ENCODE peak calls at places on chromosomes 6 and 20, in four cellular contexts. S, U, J and R are unnamed samples.

GRCh38 chr6:134287863-134288537 is 29.9 kb downstream of the SGK1 start:
- DNase-seq in S (no peak), U (peak; percentile 42), J (no peak), R (no peak)

GRCh38 chr6:17473554-17473953 is 80.2 kb downstream of the CAP2 start:
- DNase-seq in S (no peak), U (no peak), J (no peak), R (no peak)

GRCh38 chr20:4973330-4974097 is 27.8 kb downstream of the SLC23A2 start:
- DNase-seq in S (no peak), U (peak; percentile 85), J (no peak), R (no peak)

GRCh38 chr20:40849456-40849855 is 160.4 kb upstream of the MAFB start:
- DNase-seq in S (no peak), U (no peak), J (no peak), R (no peak)

GRCh38 chr6:167509853-167510220 is 185.0 kb downstream of the TTLL2 start:
- DNase-seq in S (no peak), U (no peak), J (no peak), R (no peak)

GRCh38 chr6:135438907-135439535 is 58.5 kb downstream of the AHI1 start:
- DNase-seq in S (no peak), U (peak; percentile 17), J (peak; percentile 39), R (no peak)

GRCh38 chr20:35120012-35120701 is 27.0 kb downstream of the EDEM2 start:
- DNase-seq in S (no peak), U (no peak), J (peak; percentile 67), R (no peak)

GRCh38 chr6:125904871-125905270 is 51.7 kb upstream of the HINT3 start:
- DNase-seq in S (no peak), U (peak; percentile 50), J (no peak), R (no peak)

GRCh38 chr6:160430203-160430602 is 82.0 kb downstream of the SLC22A3 start:
- DNase-seq in S (no peak), U (no peak), J (no peak), R (no peak)

GRCh38 chr6:47741807-47742206 is 40.0 kb upstream of the OPN5 start:
- DNase-seq in S (peak; percentile 12), U (no peak), J (no peak), R (no peak)

GRCh38 chr20:56527521-56527920 is 3.0 kb downstream of the FAM209A start:
- DNase-seq in S (no peak), U (no peak), J (no peak), R (no peak)

GRCh38 chr20:9613871-9614270 is 99.5 kb downstream of the LAMP5 start:
- DNase-seq in S (no peak), U (no peak), J (no peak), R (no peak)

GRCh38 chr20:57473246-57474042 is 51.5 kb downstream of the CTCFL start:
- DNase-seq in S (no peak), U (peak; percentile 68), J (no peak), R (no peak)

GRCh38 chr6:135128268-135128914 is 52.7 kb upstream of the MYB start:
- DNase-seq in S (no peak), U (no peak), J (no peak), R (no peak)

GRCh38 chr20:62143976-62144825 is 632 bp downstream of the SS18L1 start:
- DNase-seq in S (no peak), U (no peak), J (peak; percentile 48), R (no peak)

GRCh38 chr20:52124821-52125220 is 66.8 kb downstream of the ZFP64 start:
- DNase-seq in S (no peak), U (no peak), J (no peak), R (no peak)

GRCh38 chr20:61968932-61969331 is 96.7 kb downstream of the TAF4 start:
- DNase-seq in S (no peak), U (no peak), J (no peak), R (peak; percentile 43)

GRCh38 chr6:5085638-5086293 is 625 bp downstream of the PPP1R3G start:
- DNase-seq in S (no peak), U (no peak), J (no peak), R (peak; percentile 74)

GRCh38 chr6:67935976-67936477 is 699.1 kb upstream of the ADGRB3 start:
- DNase-seq in S (no peak), U (no peak), J (no peak), R (no peak)

GRCh38 chr20:34896086-34896551 is 19.7 kb downstream of the ACSS2 start:
- DNase-seq in S (no peak), U (no peak), J (no peak), R (no peak)

GRCh38 chr6:38909020-38909730 is 139.4 kb upstream of the GLP1R start:
- DNase-seq in S (no peak), U (no peak), J (no peak), R (no peak)

GRCh38 chr6:142958343-142958742 is 13.4 kb upstream of the HIVEP2 start:
- DNase-seq in S (no peak), U (no peak), J (no peak), R (no peak)

GRCh38 chr20:64112691-64113443 is 5.5 kb upstream of the NPBWR2 start:
- DNase-seq in S (no peak), U (no peak), J (no peak), R (peak; percentile 43)

GRCh38 chr6:162699961-162700360 is 27.6 kb downstream of the PRKN start:
- DNase-seq in S (no peak), U (no peak), J (no peak), R (no peak)

GRCh38 chr6:159134701-159135364 is 34.4 kb upstream of the FNDC1 start:
- DNase-seq in S (peak; percentile 75), U (peak; percentile 36), J (peak; percentile 78), R (peak; percentile 64)

GRCh38 chr6:84284428-84285033 is 57.1 kb upstream of the CEP162 start:
- DNase-seq in S (peak; percentile 10), U (no peak), J (peak; percentile 34), R (no peak)

GRCh38 chr6:128464790-128465189 is 55.6 kb downstream of the PTPRK start:
- DNase-seq in S (no peak), U (no peak), J (no peak), R (no peak)

GRCh38 chr6:110147870-110148269 is 31.6 kb downstream of the WASF1 start:
- DNase-seq in S (no peak), U (no peak), J (no peak), R (no peak)

GRCh38 chr6:112302154-112302553 is 45.0 kb upstream of the RFPL4B start:
- DNase-seq in S (no peak), U (no peak), J (no peak), R (no peak)

DNA sequence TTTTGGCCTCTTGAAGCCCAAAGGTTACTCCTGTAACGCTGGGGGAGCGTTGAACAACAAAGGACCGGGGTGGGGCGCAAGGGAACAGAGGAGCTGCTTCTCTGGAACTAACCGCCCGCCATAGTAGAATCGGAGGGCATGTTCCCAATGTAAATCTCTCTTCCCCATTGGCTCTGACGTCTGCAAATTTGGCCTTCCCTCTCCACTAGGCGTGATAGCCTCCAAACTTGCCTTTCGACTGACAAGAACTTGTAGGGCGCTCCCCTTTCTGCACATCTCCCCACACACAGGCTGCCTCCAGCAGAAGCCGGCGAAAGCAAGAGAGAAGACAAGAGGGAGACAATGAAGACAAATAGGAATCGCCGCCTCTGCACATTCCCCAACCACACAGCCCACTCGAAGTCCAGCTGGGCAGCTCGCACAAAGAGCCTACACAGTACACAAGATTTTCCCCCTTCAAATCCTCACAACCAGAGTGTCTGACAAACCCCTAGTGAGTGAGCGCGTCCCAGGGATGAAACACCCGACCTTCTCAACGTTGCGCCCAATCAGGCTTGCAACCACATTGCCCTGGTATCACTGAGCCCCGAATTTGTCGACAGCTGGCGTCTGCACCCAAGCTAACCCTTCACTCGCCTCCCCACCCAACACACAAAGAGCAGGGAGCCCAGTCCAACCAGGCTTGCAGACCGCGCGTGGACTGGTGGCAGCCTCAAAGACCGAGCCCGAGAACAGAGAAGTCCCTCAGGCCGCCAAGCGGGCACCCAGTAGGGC is 1.5 kb upstream of the COL12A1 start:
- DNase-seq in S (no peak), U (no peak), J (no peak), R (no peak)
- H3K27ac ChIP-seq in S (no peak overlapping the region), U (no peak overlapping the region), J (no peak overlapping the region), R (no peak overlapping the region)

GRCh38 chr20:47125553-47126373 is 230.7 kb downstream of the ZMYND8 start:
- DNase-seq in S (no peak), U (no peak), J (no peak), R (no peak)
- TF ChIP-seq ZNF274 in S (no peak), U (no peak), J (no peak), R (no peak)

GRCh38 chr6:41051873-41052272 is 1.1 kb upstream of the APOBEC2 start:
- DNase-seq in S (no peak), U (no peak), J (no peak), R (no peak)

GRCh38 chr6:41049548-41049947 is 3.5 kb upstream of the APOBEC2 start:
- DNase-seq in S (no peak), U (no peak), J (no peak), R (no peak)

GRCh38 chr6:41049955-41050354 is 3.0 kb upstream of the APOBEC2 start:
- DNase-seq in S (no peak), U (no peak), J (no peak), R (no peak)

GRCh38 chr6:41055149-41055548 is 2.1 kb downstream of the APOBEC2 start:
- DNase-seq in S (no peak), U (no peak), J (no peak), R (no peak)

DNA sequence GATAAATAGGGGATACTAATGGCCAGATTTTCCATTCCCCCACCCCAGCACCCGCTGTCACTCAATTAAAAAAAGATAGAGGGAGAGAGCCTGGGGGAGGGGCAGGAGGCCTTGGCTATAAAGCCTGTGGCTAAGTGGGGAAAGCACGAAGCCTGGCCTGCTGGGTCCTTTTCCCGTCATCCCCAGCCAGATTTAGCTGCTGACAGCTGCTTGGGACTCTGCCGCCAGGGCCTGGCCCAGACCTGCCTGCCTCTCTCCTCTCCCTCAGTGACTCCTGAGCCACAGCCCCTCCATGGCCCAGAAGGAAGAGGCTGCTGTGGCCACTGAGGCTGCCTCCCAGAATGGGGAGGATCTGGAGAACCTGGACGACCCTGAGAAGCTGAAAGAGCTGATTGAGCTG is at the start of gene APOBEC2:
- DNase-seq in S (no peak), U (no peak), J (no peak), R (no peak)
- TF ChIP-seq EGR1 in S (no peak), U (no peak), J (no peak), R (no peak)

GRCh38 chr20:54209216-54209813 is 1.4 kb downstream of the PFDN4 start:
- DNase-seq in S (no peak), U (no peak), J (no peak), R (no peak)
- H3K27ac ChIP-seq in S (peak overlapping the region; percentile 91), U (no peak overlapping the region), J (peak overlapping the region; percentile 100), R (no peak overlapping the region)